ENCODE peak calls at places on chromosomes 1 and 21, in four cellular contexts. M is HCT116, W is K562, L is HepG2. F is an unnamed sample.
A peak's percentile ranks its signal among the peaks of the same experiment; 100 is the strongest.

GRCh38 chr1:211352465-211352864 is 25.8 kb downstream of the TRAF5 start:
- DNase-seq in M (no peak), W (no peak), L (no peak), F (no peak)

GRCh38 chr21:28358702-28359101 is 634.0 kb downstream of the LTN1 start:
- DNase-seq in M (no peak), W (no peak), L (no peak), F (no peak)

GRCh38 chr1:65036614-65037180 is 70.3 kb upstream of the JAK1 start:
- DNase-seq in M (no peak), W (no peak), L (no peak), F (no peak)

GRCh38 chr1:32200226-32201010 is at the start of gene CCDC28B:
- DNase-seq in M (no peak), W (peak; percentile 69), L (no peak), F (no peak)

GRCh38 chr1:192901500-192901899 is 92.7 kb downstream of the RGS2 start:
- DNase-seq in M (no peak), W (no peak), L (no peak), F (no peak)

GRCh38 chr1:232486454-232487202 is 143.3 kb downstream of the SIPA1L2 start:
- DNase-seq in M (no peak), W (no peak), L (no peak), F (no peak)

GRCh38 chr1:213905315-213905714 is 82.5 kb upstream of the PROX1 start:
- DNase-seq in M (no peak), W (no peak), L (no peak), F (no peak)

GRCh38 chr21:46118871-46119564 is 21.1 kb downstream of the COL6A2 start:
- DNase-seq in M (no peak), W (no peak), L (no peak), F (no peak)

GRCh38 chr21:18142639-18143038 is 102.0 kb upstream of the CHODL start:
- DNase-seq in M (no peak), W (no peak), L (no peak), F (no peak)

GRCh38 chr1:208988811-208989222 is 594.7 kb upstream of the CAMK1G start:
- DNase-seq in M (no peak), W (no peak), L (no peak), F (no peak)

GRCh38 chr1:6695861-6696260 is 5.8 kb downstream of the DNAJC11 start:
- DNase-seq in M (no peak), W (no peak), L (no peak), F (no peak)

GRCh38 chr1:204080163-204080903 is 7.4 kb downstream of the SOX13 start:
- DNase-seq in M (peak; percentile 90), W (peak; percentile 74), L (peak; percentile 76), F (no peak)

GRCh38 chr1:9652379-9653194 is 1.1 kb downstream of the PIK3CD start:
- DNase-seq in M (no peak), W (peak; percentile 55), L (no peak), F (no peak)

GRCh38 chr1:43703836-43704235 is 3.5 kb upstream of the ST3GAL3 start:
- DNase-seq in M (no peak), W (no peak), L (no peak), F (no peak)

GRCh38 chr1:218412181-218412580 is 67.0 kb downstream of the TGFB2 start:
- DNase-seq in M (no peak), W (no peak), L (no peak), F (no peak)

GRCh38 chr1:28855046-28855445 is 43.1 kb downstream of the OPRD1 start:
- DNase-seq in M (no peak), W (no peak), L (no peak), F (no peak)

GRCh38 chr1:26537951-26538352 is 8.4 kb downstream of the RPS6KA1 start:
- DNase-seq in M (no peak), W (peak; percentile 64), L (peak; percentile 39), F (no peak)

GRCh38 chr1:215405211-215405610 is 161.9 kb upstream of the KCTD3 start:
- DNase-seq in M (no peak), W (no peak), L (no peak), F (no peak)

GRCh38 chr1:100539836-100540536 is 2.0 kb downstream of the GPR88 start:
- DNase-seq in M (no peak), W (no peak), L (no peak), F (no peak)

GRCh38 chr1:200992382-200993101 is 31.0 kb downstream of the KIF21B start:
- DNase-seq in M (no peak), W (no peak), L (no peak), F (no peak)

DNA sequence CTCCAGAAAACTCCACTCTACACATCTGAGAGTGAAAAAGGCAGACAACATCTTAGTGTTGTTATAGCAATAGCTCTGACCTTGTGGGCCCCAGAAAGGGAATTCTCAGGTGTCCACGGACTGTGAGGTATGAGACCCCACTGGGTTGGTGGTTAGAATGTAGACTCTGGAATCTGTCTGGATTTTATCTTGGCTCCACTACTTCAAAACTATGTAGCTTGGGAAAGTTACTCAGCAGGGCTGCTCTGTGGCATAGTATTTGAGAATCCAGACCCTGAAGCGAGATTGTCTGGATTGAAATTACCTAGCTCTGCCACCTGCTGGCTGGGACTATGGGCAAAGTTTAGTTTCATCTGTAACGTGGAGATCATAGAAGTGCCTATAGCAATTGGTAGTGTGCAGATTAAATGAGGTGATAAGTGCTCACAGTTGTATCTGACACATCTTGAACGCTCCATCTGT is 25.8 kb downstream of the PRDM2 start:
- DNase-seq in M (peak; percentile 23), W (no peak), L (peak; percentile 20), F (no peak)
- H3K27ac ChIP-seq in M (no peak overlapping the region), W (no peak overlapping the region), L (no peak overlapping the region), F (no peak overlapping the region)

GRCh38 chr1:109653286-109653685 is 2.6 kb upstream of the GSTM4 start:
- DNase-seq in M (no peak), W (no peak), L (no peak), F (no peak)
- TF ChIP-seq TCF7L2 in M (no peak), W (no peak), L (no peak), F (no peak)

GRCh38 chr1:169109561-169110134 is 3.2 kb downstream of the ATP1B1 start:
- DNase-seq in M (peak; percentile 88), W (no peak), L (peak; percentile 97), F (peak; percentile 71)
- TF ChIP-seq REST in M (no peak), W (no peak), L (no peak), F (no peak)

DNA sequence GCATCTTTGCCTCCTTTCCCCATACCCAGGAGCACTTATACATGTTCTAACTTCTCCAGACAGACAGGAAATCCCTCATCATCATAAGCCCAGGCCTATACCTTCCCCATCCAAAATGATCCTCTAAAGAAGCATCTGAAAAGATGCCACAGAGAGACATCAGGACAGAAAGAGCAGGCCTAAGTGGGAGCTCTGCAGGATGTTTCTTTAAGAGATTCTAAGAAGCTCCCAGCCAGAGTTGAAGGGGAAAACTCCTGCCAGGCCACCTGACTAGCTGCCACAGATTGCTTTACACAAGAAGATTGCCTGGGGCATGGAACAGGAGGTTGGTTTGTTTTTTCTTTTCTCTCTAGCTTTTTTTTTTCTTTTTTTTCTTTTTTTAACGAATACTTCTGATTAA is 275.8 kb downstream of the VAV3 start:
- DNase-seq in M (no peak), W (no peak), L (no peak), F (no peak)
- H3K27ac ChIP-seq in M (no peak overlapping the region), W (no peak overlapping the region), L (peak overlapping the region; percentile 69), F (no peak overlapping the region)

DNA sequence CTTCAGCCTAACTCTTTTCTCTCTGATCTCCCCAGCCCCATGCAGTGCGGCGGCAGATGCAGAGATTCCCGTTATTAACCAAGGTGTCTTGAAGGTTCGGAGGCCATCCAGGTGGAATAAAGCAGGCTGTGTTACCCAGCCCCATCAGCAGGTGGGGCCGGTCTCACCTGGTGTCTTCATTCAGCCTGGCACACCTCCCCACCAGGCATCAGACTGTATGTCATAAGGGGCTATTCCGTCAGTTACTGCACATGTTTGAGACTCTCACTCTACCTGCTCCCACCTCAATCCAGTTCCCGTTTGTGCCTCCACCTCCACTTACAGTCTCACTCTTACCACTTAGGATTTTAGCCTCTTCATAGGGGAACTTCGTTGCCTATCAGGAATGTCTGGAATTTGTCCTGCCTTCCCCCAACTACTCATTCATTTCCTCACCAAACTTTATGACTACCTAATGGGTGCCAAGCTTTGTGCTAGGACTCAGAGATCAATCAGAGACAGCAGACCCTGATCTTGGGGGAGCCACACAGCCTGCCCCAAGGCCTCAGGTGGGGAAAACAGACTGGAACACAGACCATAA is 170.2 kb downstream of the PLPP3 start:
- DNase-seq in M (peak; percentile 47), W (peak; percentile 27), L (peak; percentile 56), F (no peak)
- TF ChIP-seq TCF7L2 in M (no peak), W (no peak), L (no peak), F (no peak)

GRCh38 chr1:199041173-199041914 is 402.5 kb downstream of the PTPRC start:
- DNase-seq in M (no peak), W (no peak), L (no peak), F (no peak)
- TF ChIP-seq REST in M (no peak), W (no peak), L (no peak), F (no peak)

F was measured in Panc1.